ENCODE peak calls at places on chromosome 1, in ten cellular contexts. U is CD8-positive, alpha-beta memory T cell; Z is amygdala; N is posterior cingulate gyrus; Q is NCI-H510A treated with DMSO at 0.1 percent for 48 hours; A is left lung; C is AG20443; T is central memory CD8-positive, alpha-beta T cell; M is neuronal stem cell; E is bronchial epithelial cell. Y is an unnamed sample.

GRCh38 chr1:185650602-185651230 is 83.5 kb upstream of the HMCN1 start:
- DNase-seq in U (no peak), Z (no peak), N (no peak), Q (no peak), A (no peak), C (no peak), T (no peak), M (no peak), E (peak), Y (no peak)

GRCh38 chr1:204285438-204286322 is 71.9 kb upstream of the GOLT1A start:
- DNase-seq in U (no peak), Z (no peak), N (no peak), Q (peak), A (no peak), C (no peak), T (no peak), M (no peak), E (no peak), Y (no peak)

GRCh38 chr1:232578681-232579195 is 51.2 kb downstream of the SIPA1L2 start:
- DNase-seq in U (no peak), Z (no peak), N (no peak), Q (peak), A (no peak), C (no peak), T (no peak), M (no peak), E (no peak), Y (peak)

GRCh38 chr1:13823126-13823880 is 123.3 kb downstream of the PRDM2 start:
- DNase-seq in U (no peak), Z (no peak), N (no peak), Q (no peak), A (no peak), C (no peak), T (no peak), M (no peak), E (no peak), Y (no peak)

GRCh38 chr1:75723989-75724471 is 479 bp upstream of the ACADM start:
- DNase-seq in U (peak), Z (peak), N (peak), Q (peak), A (peak), C (peak), T (no peak), M (no peak), E (peak), Y (peak)

GRCh38 chr1:217907504-217907903 is 276.4 kb downstream of the SPATA17 start:
- DNase-seq in U (no peak), Z (no peak), N (no peak), Q (no peak), A (no peak), C (no peak), T (no peak), M (no peak), E (peak), Y (no peak)

GRCh38 chr1:200279810-200280411 is 129.9 kb downstream of the ZNF281 start:
- DNase-seq in U (no peak), Z (peak), N (no peak), Q (peak), A (no peak), C (peak), T (no peak), M (no peak), E (peak), Y (peak)

GRCh38 chr1:38990401-38990745 is 703 bp upstream of the AKIRIN1 start:
- DNase-seq in U (no peak), Z (no peak), N (no peak), Q (peak), A (no peak), C (peak), T (no peak), M (no peak), E (peak), Y (no peak)

Y was measured in MM.1S.